ENCODE peak calls at places on chromosomes 11 and 22, in five cellular contexts. B is activated CD4-positive, alpha-beta T cell treated with anti-CD3 and anti-CD28 coated beads, Interleukin-2, amount 10 ng/mL, durations not matched to agents 7 days and 5 days; Z is SW 1271; W is occipital lobe; V is BJ. M is an unnamed sample.

GRCh38 chr11:101586965-101587364 is 3.2 kb upstream of the TRPC6 start:
- DNase-seq in B (no peak), Z (no peak), W (no peak), V (no peak), M (no peak)

GRCh38 chr11:134120143-134120850 is 51.4 kb downstream of the JAM3 start:
- DNase-seq in B (no peak), Z (no peak), W (peak; percentile 50), V (peak; percentile 73), M (no peak)

GRCh38 chr11:64643258-64643881 is 52.4 kb downstream of the SLC22A12 start:
- DNase-seq in B (no peak), Z (no peak), W (peak; percentile 78), V (no peak), M (no peak)

GRCh38 chr11:1503708-1504104 is 17.1 kb upstream of the MOB2 start:
- DNase-seq in B (no peak), Z (no peak), W (peak; percentile 22), V (no peak), M (no peak)

GRCh38 chr11:67439321-67440228 is 2.1 kb upstream of the PTPRCAP start:
- DNase-seq in B (peak; percentile 48), Z (peak; percentile 73), W (no peak), V (no peak), M (no peak)

GRCh38 chr22:49999901-50000586 is 12.5 kb downstream of the IL17REL start:
- DNase-seq in B (no peak), Z (no peak), W (no peak), V (no peak), M (no peak)

GRCh38 chr11:29962243-29962642 is 54.6 kb downstream of the KCNA4 start:
- DNase-seq in B (no peak), Z (peak; percentile 2), W (no peak), V (no peak), M (no peak)

GRCh38 chr22:44205713-44206645 is 25.3 kb downstream of the PARVG start:
- DNase-seq in B (no peak), Z (no peak), W (no peak), V (no peak), M (no peak)

GRCh38 chr11:110184974-110185597 is 91.9 kb downstream of the ZC3H12C start:
- DNase-seq in B (no peak), Z (no peak), W (peak; percentile 36), V (no peak), M (no peak)

GRCh38 chr11:2421226-2421994 is 20.9 kb downstream of the TSSC4 start:
- DNase-seq in B (no peak), Z (no peak), W (no peak), V (no peak), M (no peak)

GRCh38 chr11:89540826-89541225 is 49.7 kb upstream of the NOX4 start:
- DNase-seq in B (no peak), Z (no peak), W (no peak), V (no peak), M (no peak)

GRCh38 chr22:20403779-20404140 is 9.8 kb downstream of the ZNF74 start:
- DNase-seq in B (no peak), Z (no peak), W (no peak), V (no peak), M (no peak)

M was measured in effector memory CD4-positive, alpha-beta T cell.